ENCODE peak calls at places on chromosome 19, in eight cellular contexts. B, Y, H, J, I, X, C and U are unnamed samples.

GRCh38 chr19:45499196-45500180 is 1.2 kb downstream of the PPM1N start:
- DNase-seq in X (no peak), J (peak), Y (peak), B (no peak), H (no peak), C (peak), I (peak), U (no peak)

GRCh38 chr19:31568724-31569123 is 219.5 kb upstream of the TSHZ3 start:
- DNase-seq in I (no peak), J (no peak), B (no peak), Y (no peak), X (no peak), H (no peak), C (no peak), U (no peak)

GRCh38 chr19:48970923-48971395 is 5.8 kb downstream of the FTL start:
- DNase-seq in I (peak), J (peak), H (peak), Y (peak), C (peak), B (peak), X (peak), U (peak)

GRCh38 chr19:33377586-33378475 is 4.3 kb downstream of the CEBPG start:
- DNase-seq in H (no peak), Y (no peak), I (peak), B (no peak), C (no peak), X (no peak), J (no peak), U (no peak)

GRCh38 chr19:45999653-46000121 is 4.4 kb downstream of the CCDC61 start:
- DNase-seq in J (no peak), C (peak), I (no peak), H (no peak), X (peak), B (no peak), Y (no peak), U (no peak)

GRCh38 chr19:17616961-17617806 is 61.7 kb downstream of the COLGALT1 start:
- DNase-seq in H (no peak), X (peak), B (no peak), C (peak), I (no peak), Y (no peak), J (no peak), U (no peak)

GRCh38 chr19:41951686-41952172 is 7.4 kb downstream of the RABAC1 start:
- DNase-seq in J (peak), X (peak), H (peak), Y (peak), B (peak), C (peak), I (peak), U (peak)

GRCh38 chr19:50717891-50718254 is 1.7 kb downstream of the SHANK1 start:
- DNase-seq in B (no peak), C (no peak), Y (no peak), J (no peak), X (no peak), H (no peak), I (no peak), U (no peak)

GRCh38 chr19:58154679-58155648 is 4.4 kb upstream of the ZNF329 start:
- DNase-seq in H (peak), J (peak), C (peak), Y (peak), X (peak), B (peak), I (peak), U (peak)

GRCh38 chr19:3179739-3180293 is 1.2 kb downstream of the S1PR4 start:
- DNase-seq in C (no peak), Y (no peak), I (no peak), J (no peak), B (no peak), H (no peak), X (no peak), U (no peak)

GRCh38 chr19:51749979-51750378 is 1.7 kb downstream of the FPR1 start:
- DNase-seq in J (no peak), I (no peak), Y (no peak), X (no peak), C (no peak), H (no peak), B (no peak), U (no peak)

GRCh38 chr19:48053856-48054255 is 10.0 kb upstream of the CABP5 start:
- DNase-seq in I (no peak), H (no peak), X (no peak), C (no peak), Y (no peak), J (no peak), B (no peak), U (no peak)

DNA sequence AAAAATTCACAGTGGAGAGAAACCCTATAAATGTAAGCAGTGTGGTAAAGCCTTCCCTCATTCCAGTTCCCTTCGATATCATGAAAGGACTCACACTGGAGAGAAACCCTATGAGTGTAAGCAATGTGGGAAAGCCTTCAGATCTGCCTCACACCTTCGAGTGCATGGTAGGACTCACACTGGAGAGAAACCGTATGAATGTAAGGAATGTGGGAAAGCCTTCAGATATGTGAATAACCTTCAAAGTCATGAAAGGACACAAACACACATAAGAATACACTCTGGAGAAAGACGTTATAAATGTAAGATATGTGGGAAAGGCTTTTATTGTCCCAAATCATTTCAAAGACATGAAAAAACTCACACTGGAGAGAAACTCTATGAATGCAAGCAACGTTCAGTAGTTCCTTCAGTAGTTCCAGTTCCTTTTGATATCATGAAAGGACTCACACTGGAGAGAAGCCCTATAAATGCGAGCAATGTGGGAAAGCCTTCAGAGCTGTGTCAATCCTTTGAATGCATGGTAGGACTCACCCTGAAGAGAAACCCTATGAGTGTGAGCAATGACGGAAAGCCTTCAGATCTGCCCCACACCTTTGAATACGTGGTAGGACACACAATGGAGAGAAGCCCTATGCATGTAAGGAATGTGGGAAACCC is 16.1 kb upstream of the ZNF439 start:
- DNase-seq in I (no peak), H (no peak), C (no peak), B (no peak), Y (no peak), X (no peak), J (no peak), U (no peak)
- H3K4me3 ChIP-seq in I (no peak), H (no peak), C (no peak), B (no peak), Y (peak), X (no peak), J (no peak), U (no peak)

DNA sequence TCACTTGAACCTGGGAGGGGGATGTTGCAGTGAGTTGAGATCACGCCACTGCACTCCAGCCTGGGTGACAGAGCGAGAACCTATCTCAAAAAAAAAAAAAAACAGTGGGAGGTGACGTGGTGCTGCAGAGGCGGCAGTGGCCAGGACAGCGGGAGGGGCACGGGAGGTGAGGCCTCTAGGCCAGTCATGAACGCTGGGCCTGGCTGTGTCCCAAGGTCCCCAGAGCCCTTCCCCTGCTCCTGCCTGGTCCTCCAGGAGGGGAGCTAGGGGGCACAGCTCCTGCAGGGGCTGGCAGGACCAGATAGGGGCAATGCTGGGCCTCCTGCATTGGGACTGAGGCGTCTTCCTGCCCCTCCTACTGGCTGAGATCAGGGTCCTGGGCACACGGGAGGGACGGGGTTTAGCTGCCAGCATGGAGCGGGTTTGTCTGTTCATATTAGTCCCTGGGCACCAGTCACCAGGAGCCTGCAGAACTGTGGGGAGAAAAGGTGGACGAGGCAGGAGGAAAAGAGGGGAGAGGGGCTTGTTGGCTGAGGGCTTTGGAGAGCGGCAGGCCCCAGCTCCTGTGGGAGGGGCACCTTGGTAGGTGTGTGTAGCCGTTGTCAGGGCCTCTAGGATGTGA is 4.5 kb downstream of the MAP2K7 start:
- DNase-seq in I (peak), H (no peak), B (no peak), Y (no peak), C (peak), X (no peak), J (no peak), U (no peak)
- TF ChIP-seq POLR2A in I (no peak), H (no peak), B (no peak), Y (no peak), C (no peak), X (no peak), J (no peak), U (no peak)

GRCh38 chr19:5913739-5914357 is at the start of gene CAPS:
- DNase-seq in H (peak), I (no peak), J (peak), C (no peak), X (peak), Y (peak), B (peak), U (peak)
- H3K27ac ChIP-seq in H (no peak), I (no peak), J (peak), C (no peak), X (no peak), Y (no peak), B (peak), U (peak)

GRCh38 chr19:35115538-35115951 is at the start of gene FXYD3:
- DNase-seq in J (peak), C (no peak), X (no peak), H (no peak), I (peak), Y (no peak), B (no peak), U (no peak)
- H3K4me3 ChIP-seq in J (peak), C (peak), X (peak), H (peak), I (peak), Y (peak), B (peak), U (peak)

DNA sequence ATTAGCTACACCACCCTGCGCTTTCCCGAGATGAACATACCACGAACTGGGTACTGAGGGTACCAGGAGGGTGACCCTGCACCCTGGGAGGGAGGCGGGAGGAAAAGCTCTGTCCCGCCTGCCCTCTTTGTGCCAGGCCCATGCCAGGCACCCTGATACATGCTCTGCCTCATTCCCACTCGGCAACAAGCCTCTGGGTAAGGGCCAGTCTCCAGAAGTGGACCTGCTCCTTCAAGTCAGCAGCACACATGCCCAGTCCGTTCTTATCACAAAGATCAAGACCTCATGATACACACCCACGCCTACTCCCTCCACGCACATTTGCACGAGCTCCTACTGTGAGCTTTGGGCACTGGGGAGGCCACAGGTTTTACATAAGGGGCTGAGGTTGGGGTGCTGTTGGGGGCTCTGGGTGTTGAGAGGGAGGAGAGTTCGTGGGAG is 2.0 kb upstream of the FFAR1 start:
- DNase-seq in Y (no peak), I (peak), H (no peak), B (no peak), X (no peak), C (peak), J (no peak), U (no peak)
- TF ChIP-seq POLR2A in Y (no peak), I (no peak), H (no peak), B (no peak), X (no peak), C (no peak), J (no peak), U (no peak)

GRCh38 chr19:53254451-53255341 is at the start of gene ZNF677:
- DNase-seq in C (peak), I (peak), X (peak), Y (peak), H (peak), J (peak), B (peak), U (peak)
- H3K27ac ChIP-seq in C (peak), I (no peak), X (peak), Y (peak), H (peak), J (peak), B (peak), U (peak)

GRCh38 chr19:16069813-16070365 is 6.4 kb upstream of the TPM4 start:
- DNase-seq in B (no peak), J (peak), H (no peak), Y (no peak), X (no peak), C (no peak), I (no peak), U (no peak)

GRCh38 chr19:16064209-16064889 is 11.9 kb upstream of the TPM4 start:
- DNase-seq in Y (no peak), I (no peak), X (no peak), C (no peak), B (no peak), J (peak), H (no peak), U (no peak)

GRCh38 chr19:16067205-16067938 is 8.9 kb upstream of the TPM4 start:
- DNase-seq in X (peak), Y (no peak), J (peak), I (peak), B (no peak), C (peak), H (no peak), U (peak)

GRCh38 chr19:16068696-16069259 is 7.5 kb upstream of the TPM4 start:
- DNase-seq in J (no peak), C (no peak), Y (no peak), B (no peak), X (no peak), I (peak), H (no peak), U (no peak)

GRCh38 chr19:16066611-16067104 is 9.6 kb upstream of the TPM4 start:
- DNase-seq in B (no peak), J (peak), H (no peak), I (peak), C (peak), X (peak), Y (no peak), U (peak)
- H3K4me3 ChIP-seq in B (no peak), J (no peak), H (no peak), I (no peak), C (peak), X (no peak), Y (no peak), U (no peak)